ENCODE peak calls at places on chromosomes 2 and 18, in ten cellular contexts. T is T-helper 1 cell; L is Calu3; M is thoracic aorta; S is activated CD4-positive, alpha-beta T cell treated with anti-CD3 and anti-CD28 coated beads for 24 hours; R is nephron progenitor cell; U is mesothelial cell of epicardium; F is uterus; C is activated naive CD4-positive, alpha-beta T cell treated with anti-CD3 and anti-CD28 coated beads, Interleukin-2, amount 50 U/mL, for 16 hours; A is iris pigment epithelial cell. J is an unnamed sample.

GRCh38 chr18:46261799-46262198 is 157.6 kb downstream of the HAUS1 start:
- DNase-seq in T (no peak), L (no peak), M (no peak), S (no peak), R (no peak), U (no peak), F (no peak), C (no peak), A (peak), J (no peak)

GRCh38 chr2:117859924-117860647 is 45.6 kb downstream of the DDX18 start:
- DNase-seq in T (no peak), L (no peak), M (no peak), S (no peak), R (no peak), U (no peak), F (no peak), C (no peak), A (no peak), J (no peak)

GRCh38 chr2:138522556-138522955 is 21.0 kb downstream of the SPOPL start:
- DNase-seq in T (no peak), L (no peak), M (no peak), S (no peak), R (no peak), U (no peak), F (no peak), C (no peak), A (no peak), J (no peak)

GRCh38 chr2:118853129-118853640 is 5.7 kb upstream of the EN1 start:
- DNase-seq in T (no peak), L (no peak), M (no peak), S (no peak), R (no peak), U (no peak), F (no peak), C (no peak), A (no peak), J (no peak)

GRCh38 chr18:76256897-76257500 is 238.0 kb downstream of the ZNF516 start:
- DNase-seq in T (no peak), L (peak), M (no peak), S (no peak), R (peak), U (no peak), F (peak), C (no peak), A (peak), J (no peak)

GRCh38 chr2:27148801-27149439 is at the start of gene TCF23:
- DNase-seq in T (no peak), L (no peak), M (no peak), S (no peak), R (no peak), U (no peak), F (peak), C (no peak), A (no peak), J (no peak)

GRCh38 chr18:59459352-59460059 is 100.4 kb upstream of the LMAN1 start:
- DNase-seq in T (no peak), L (no peak), M (no peak), S (no peak), R (no peak), U (no peak), F (no peak), C (no peak), A (peak), J (no peak)

GRCh38 chr2:16900405-16901025 is 234.9 kb upstream of the CYRIA start:
- DNase-seq in T (no peak), L (peak), M (no peak), S (no peak), R (peak), U (no peak), F (no peak), C (no peak), A (peak), J (no peak)

GRCh38 chr2:9832586-9832985 is 10.7 kb upstream of the TAF1B start:
- DNase-seq in T (no peak), L (no peak), M (no peak), S (no peak), R (no peak), U (no peak), F (no peak), C (no peak), A (no peak), J (no peak)

GRCh38 chr2:179455824-179456223 is 191.2 kb upstream of the SESTD1 start:
- DNase-seq in T (no peak), L (no peak), M (no peak), S (no peak), R (no peak), U (no peak), F (no peak), C (no peak), A (peak), J (no peak)

GRCh38 chr18:79698668-79699335 is 19.2 kb downstream of the CTDP1 start:
- DNase-seq in T (no peak), L (no peak), M (no peak), S (no peak), R (no peak), U (no peak), F (no peak), C (no peak), A (peak), J (no peak)

GRCh38 chr2:107303964-107304363 is 418.0 kb upstream of the ST6GAL2 start:
- DNase-seq in T (no peak), L (no peak), M (no peak), S (no peak), R (no peak), U (no peak), F (no peak), C (no peak), A (peak), J (no peak)

GRCh38 chr2:71831208-71831577 is 316.5 kb downstream of the CYP26B1 start:
- DNase-seq in T (no peak), L (no peak), M (peak), S (no peak), R (no peak), U (no peak), F (no peak), C (no peak), A (peak), J (peak)

GRCh38 chr2:231197741-231198290 is 615 bp upstream of the ARMC9 start:
- DNase-seq in T (no peak), L (no peak), M (no peak), S (no peak), R (no peak), U (no peak), F (peak), C (no peak), A (no peak), J (no peak)

GRCh38 chr18:23776306-23776705 is 87.1 kb downstream of the LAMA3 start:
- DNase-seq in T (no peak), L (no peak), M (no peak), S (no peak), R (no peak), U (no peak), F (no peak), C (no peak), A (no peak), J (no peak)

GRCh38 chr2:163200726-163201125 is 362.2 kb upstream of the KCNH7 start:
- DNase-seq in T (no peak), L (no peak), M (no peak), S (no peak), R (no peak), U (no peak), F (no peak), C (no peak), A (no peak), J (no peak)

GRCh38 chr2:191246820-191247380 is 1.7 kb downstream of the MYO1B start:
- DNase-seq in T (no peak), L (no peak), M (no peak), S (no peak), R (no peak), U (no peak), F (no peak), C (no peak), A (peak), J (no peak)

GRCh38 chr18:65968605-65969004 is 217.8 kb downstream of the CDH7 start:
- DNase-seq in T (no peak), L (no peak), M (no peak), S (no peak), R (no peak), U (no peak), F (no peak), C (no peak), A (no peak), J (no peak)